ENCODE peak calls at places on chromosomes 4 and X, in seven cellular contexts. One of them, this sample, is unnamed.

GRCh38 chr4:38160487-38161207 is 200.4 kb downstream of the PTTG2 start:
- DNase-seq in fibroblast of mammary gland: peak; percentile 99
- DNase-seq in heart left ventricle: no peak
- DNase-seq in AG04449: peak; percentile 95
- DNase-seq in stimulated activated naive B cell treated with anti-CD40 and anti-IgM and Interleukin-4, amounts not matched to agents 10 μg/mL and 1 μg/mL and 100 μg/mL, for 72 hours: peak; percentile 29
- DNase-seq in HuH-7.5: peak; percentile 38
- DNase-seq in AG10803: peak; percentile 99
- DNase-seq in this sample: no peak

GRCh38 chr4:158016511-158016910 is 156.3 kb downstream of the GASK1B start:
- DNase-seq in fibroblast of mammary gland: peak; percentile 83
- DNase-seq in heart left ventricle: no peak
- DNase-seq in AG04449: no peak
- DNase-seq in stimulated activated naive B cell treated with anti-CD40 and anti-IgM and Interleukin-4, amounts not matched to agents 10 μg/mL and 1 μg/mL and 100 μg/mL, for 72 hours: no peak
- DNase-seq in HuH-7.5: no peak
- DNase-seq in AG10803: peak; percentile 58
- DNase-seq in this sample: no peak

GRCh38 chrX:68462197-68462596 is 28.9 kb upstream of the OPHN1 start:
- DNase-seq in fibroblast of mammary gland: peak; percentile 33
- DNase-seq in heart left ventricle: no peak
- DNase-seq in AG04449: no peak
- DNase-seq in stimulated activated naive B cell treated with anti-CD40 and anti-IgM and Interleukin-4, amounts not matched to agents 10 μg/mL and 1 μg/mL and 100 μg/mL, for 72 hours: no peak
- DNase-seq in HuH-7.5: no peak
- DNase-seq in AG10803: peak; percentile 30
- DNase-seq in this sample: no peak

GRCh38 chr4:10552591-10553280 is 95.5 kb upstream of the ZNF518B start:
- DNase-seq in fibroblast of mammary gland: no peak
- DNase-seq in heart left ventricle: no peak
- DNase-seq in AG04449: no peak
- DNase-seq in stimulated activated naive B cell treated with anti-CD40 and anti-IgM and Interleukin-4, amounts not matched to agents 10 μg/mL and 1 μg/mL and 100 μg/mL, for 72 hours: no peak
- DNase-seq in HuH-7.5: no peak
- DNase-seq in AG10803: no peak
- DNase-seq in this sample: no peak

GRCh38 chr4:184315675-184316359 is 98.1 kb upstream of the ENPP6 start:
- DNase-seq in fibroblast of mammary gland: no peak
- DNase-seq in heart left ventricle: no peak
- DNase-seq in AG04449: no peak
- DNase-seq in stimulated activated naive B cell treated with anti-CD40 and anti-IgM and Interleukin-4, amounts not matched to agents 10 μg/mL and 1 μg/mL and 100 μg/mL, for 72 hours: no peak
- DNase-seq in HuH-7.5: no peak
- DNase-seq in AG10803: no peak
- DNase-seq in this sample: no peak

GRCh38 chr4:8410641-8411271 is 29.8 kb downstream of the ACOX3 start:
- DNase-seq in fibroblast of mammary gland: peak; percentile 47
- DNase-seq in heart left ventricle: peak; percentile 78
- DNase-seq in AG04449: no peak
- DNase-seq in stimulated activated naive B cell treated with anti-CD40 and anti-IgM and Interleukin-4, amounts not matched to agents 10 μg/mL and 1 μg/mL and 100 μg/mL, for 72 hours: peak; percentile 10
- DNase-seq in HuH-7.5: peak; percentile 72
- DNase-seq in AG10803: peak; percentile 41
- DNase-seq in this sample: peak; percentile 79

GRCh38 chr4:87120411-87121162 is 99.8 kb downstream of the KLHL8 start:
- DNase-seq in fibroblast of mammary gland: peak; percentile 80
- DNase-seq in heart left ventricle: peak; percentile 61
- DNase-seq in AG04449: no peak
- DNase-seq in stimulated activated naive B cell treated with anti-CD40 and anti-IgM and Interleukin-4, amounts not matched to agents 10 μg/mL and 1 μg/mL and 100 μg/mL, for 72 hours: no peak
- DNase-seq in HuH-7.5: no peak
- DNase-seq in AG10803: no peak
- DNase-seq in this sample: peak; percentile 67

GRCh38 chr4:6437682-6438264 is 34.6 kb downstream of the PPP2R2C start:
- DNase-seq in fibroblast of mammary gland: no peak
- DNase-seq in heart left ventricle: no peak
- DNase-seq in AG04449: no peak
- DNase-seq in stimulated activated naive B cell treated with anti-CD40 and anti-IgM and Interleukin-4, amounts not matched to agents 10 μg/mL and 1 μg/mL and 100 μg/mL, for 72 hours: no peak
- DNase-seq in HuH-7.5: no peak
- DNase-seq in AG10803: no peak
- DNase-seq in this sample: no peak

GRCh38 chr4:153465145-153465544 is 1.0 kb upstream of the TMEM131L start:
- DNase-seq in fibroblast of mammary gland: no peak
- DNase-seq in heart left ventricle: no peak
- DNase-seq in AG04449: no peak
- DNase-seq in stimulated activated naive B cell treated with anti-CD40 and anti-IgM and Interleukin-4, amounts not matched to agents 10 μg/mL and 1 μg/mL and 100 μg/mL, for 72 hours: no peak
- DNase-seq in HuH-7.5: no peak
- DNase-seq in AG10803: no peak
- DNase-seq in this sample: no peak

GRCh38 chrX:30504309-30504708 is 73.3 kb downstream of the TASL start:
- DNase-seq in fibroblast of mammary gland: peak; percentile 51
- DNase-seq in heart left ventricle: no peak
- DNase-seq in AG04449: no peak
- DNase-seq in stimulated activated naive B cell treated with anti-CD40 and anti-IgM and Interleukin-4, amounts not matched to agents 10 μg/mL and 1 μg/mL and 100 μg/mL, for 72 hours: no peak
- DNase-seq in HuH-7.5: peak; percentile 2
- DNase-seq in AG10803: peak; percentile 27
- DNase-seq in this sample: no peak

GRCh38 chr4:76659103-76659490 is 224.1 kb downstream of the SHROOM3 start:
- DNase-seq in fibroblast of mammary gland: peak; percentile 65
- DNase-seq in heart left ventricle: no peak
- DNase-seq in AG04449: no peak
- DNase-seq in stimulated activated naive B cell treated with anti-CD40 and anti-IgM and Interleukin-4, amounts not matched to agents 10 μg/mL and 1 μg/mL and 100 μg/mL, for 72 hours: no peak
- DNase-seq in HuH-7.5: no peak
- DNase-seq in AG10803: no peak
- DNase-seq in this sample: no peak

GRCh38 chr4:162456106-162456505 is 292.3 kb upstream of the FSTL5 start:
- DNase-seq in fibroblast of mammary gland: no peak
- DNase-seq in heart left ventricle: no peak
- DNase-seq in AG04449: no peak
- DNase-seq in stimulated activated naive B cell treated with anti-CD40 and anti-IgM and Interleukin-4, amounts not matched to agents 10 μg/mL and 1 μg/mL and 100 μg/mL, for 72 hours: no peak
- DNase-seq in HuH-7.5: no peak
- DNase-seq in AG10803: no peak
- DNase-seq in this sample: no peak

GRCh38 chrX:135543924-135544323 is 23.5 kb downstream of the INTS6L start:
- DNase-seq in fibroblast of mammary gland: no peak
- DNase-seq in heart left ventricle: no peak
- DNase-seq in AG04449: no peak
- DNase-seq in stimulated activated naive B cell treated with anti-CD40 and anti-IgM and Interleukin-4, amounts not matched to agents 10 μg/mL and 1 μg/mL and 100 μg/mL, for 72 hours: no peak
- DNase-seq in HuH-7.5: no peak
- DNase-seq in AG10803: no peak
- DNase-seq in this sample: no peak

GRCh38 chrX:131763674-131764073 is 219.8 kb downstream of the OR13H1 start:
- DNase-seq in fibroblast of mammary gland: peak; percentile 83
- DNase-seq in heart left ventricle: no peak
- DNase-seq in AG04449: no peak
- DNase-seq in stimulated activated naive B cell treated with anti-CD40 and anti-IgM and Interleukin-4, amounts not matched to agents 10 μg/mL and 1 μg/mL and 100 μg/mL, for 72 hours: peak; percentile 81
- DNase-seq in HuH-7.5: no peak
- DNase-seq in AG10803: peak; percentile 17
- DNase-seq in this sample: no peak